ENCODE peak calls at places on chromosomes 13 and 19, in seven cellular contexts. P is MCF 10A, L is ELR, T is AG10803, V is AG09309, B is cardiac muscle cell, U is NCI-H524. E is an unnamed sample.

GRCh38 chr19:7860902-7861618 is 13.1 kb downstream of the PRR36 start:
- DNase-seq in P (no peak), L (no peak), T (no peak), V (no peak), B (no peak), U (no peak), E (no peak)

GRCh38 chr13:94829801-94830200 is 117.5 kb upstream of the SOX21 start:
- DNase-seq in P (no peak), L (no peak), T (no peak), V (no peak), B (no peak), U (no peak), E (no peak)

GRCh38 chr19:6580313-6580712 is 10.6 kb downstream of the CD70 start:
- DNase-seq in P (peak; percentile 98), L (peak; percentile 92), T (peak; percentile 51), V (no peak), B (peak; percentile 27), U (no peak), E (no peak)

GRCh38 chr13:101455863-101456262 is 3.4 kb downstream of the ITGBL1 start:
- DNase-seq in P (peak; percentile 79), L (peak; percentile 97), T (peak; percentile 94), V (peak; percentile 82), B (peak; percentile 88), U (no peak), E (no peak)

GRCh38 chr13:42040730-42041016 is 7.8 kb upstream of the DGKH start:
- DNase-seq in P (no peak), L (no peak), T (no peak), V (no peak), B (no peak), U (no peak), E (no peak)

GRCh38 chr13:26601669-26602068 is 44.2 kb downstream of the WASF3 start:
- DNase-seq in P (peak; percentile 11), L (peak; percentile 84), T (peak; percentile 73), V (no peak), B (peak; percentile 40), U (peak; percentile 16), E (peak; percentile 53)

GRCh38 chr13:78881054-78881453 is 222.1 kb upstream of the OBI1 start:
- DNase-seq in P (no peak), L (no peak), T (no peak), V (no peak), B (no peak), U (peak; percentile 4), E (peak; percentile 64)

GRCh38 chr19:31340059-31341025 is 8.9 kb downstream of the TSHZ3 start:
- DNase-seq in P (no peak), L (no peak), T (peak; percentile 93), V (peak; percentile 59), B (peak; percentile 72), U (no peak), E (peak; percentile 74)

GRCh38 chr13:39353988-39354387 is 249.0 kb downstream of the LHFPL6 start:
- DNase-seq in P (no peak), L (peak; percentile 10), T (peak; percentile 79), V (peak; percentile 38), B (peak; percentile 73), U (no peak), E (no peak)

GRCh38 chr19:2578391-2578826 is 102.5 kb downstream of the GADD45B start:
- DNase-seq in P (peak; percentile 61), L (peak; percentile 67), T (peak; percentile 92), V (no peak), B (peak; percentile 71), U (no peak), E (no peak)

GRCh38 chr19:47444388-47444821 is 25.1 kb upstream of the MEIS3 start:
- DNase-seq in P (no peak), L (no peak), T (no peak), V (no peak), B (no peak), U (no peak), E (no peak)

GRCh38 chr13:112917731-112918130 is 51.3 kb upstream of the MCF2L start:
- DNase-seq in P (no peak), L (no peak), T (no peak), V (no peak), B (no peak), U (no peak), E (no peak)

GRCh38 chr19:2355168-2356035 is 4.7 kb upstream of the TMPRSS9 start:
- DNase-seq in P (no peak), L (no peak), T (peak; percentile 79), V (no peak), B (no peak), U (no peak), E (no peak)

GRCh38 chr19:7670150-7670784 is 1.4 kb downstream of the RETN start:
- DNase-seq in P (no peak), L (no peak), T (no peak), V (no peak), B (peak; percentile 3), U (no peak), E (no peak)

GRCh38 chr13:48210178-48210577 is 22.8 kb upstream of the ITM2B start:
- DNase-seq in P (peak; percentile 90), L (peak; percentile 90), T (peak; percentile 71), V (peak; percentile 78), B (peak; percentile 65), U (no peak), E (no peak)

GRCh38 chr13:91406619-91407018 is 8.2 kb downstream of the GPC5 start:
- DNase-seq in P (peak; percentile 61), L (peak; percentile 68), T (peak; percentile 27), V (no peak), B (peak; percentile 55), U (peak; percentile 30), E (peak; percentile 21)

GRCh38 chr13:33213024-33213795 is 72.3 kb downstream of the STARD13 start:
- DNase-seq in P (no peak), L (no peak), T (no peak), V (no peak), B (no peak), U (no peak), E (no peak)

GRCh38 chr13:110661256-110661655 is 44.7 kb downstream of the CARS2 start:
- DNase-seq in P (no peak), L (no peak), T (no peak), V (no peak), B (peak; percentile 21), U (no peak), E (no peak)

GRCh38 chr19:29845576-29846176 is 33.9 kb downstream of the CCNE1 start:
- DNase-seq in P (peak; percentile 35), L (peak; percentile 52), T (no peak), V (no peak), B (peak; percentile 29), U (no peak), E (peak; percentile 63)